ENCODE peak calls at places on chromosomes 11 and 22, in four cellular contexts. U is HS-5, K is COLO829, R is anterior cingulate cortex. Y is an unnamed sample.

GRCh38 chr11:92707173-92707619 is 262.3 kb upstream of the MTNR1B start:
- DNase-seq in K (no peak), U (no peak), R (no peak), Y (no peak)

GRCh38 chr11:2777871-2778629 is 78.3 kb upstream of the KCNQ1OT1 start:
- DNase-seq in U (no peak), R (no peak), K (no peak), Y (no peak)

GRCh38 chr22:48262596-48263430 is 1500.4 kb downstream of the TBC1D22A start:
- DNase-seq in R (no peak), U (no peak), K (no peak), Y (no peak)

GRCh38 chr22:48187272-48187855 is 1424.9 kb downstream of the TBC1D22A start:
- DNase-seq in U (no peak), R (no peak), K (no peak), Y (no peak)

GRCh38 chr11:125638315-125638714 is 13.4 kb downstream of the CHEK1 start:
- DNase-seq in U (no peak), K (no peak), R (no peak), Y (no peak)

GRCh38 chr22:44272330-44272729 is 40.4 kb downstream of the SHISAL1 start:
- DNase-seq in U (no peak), K (no peak), R (no peak), Y (peak)

GRCh38 chr11:129313588-129314288 is 61.9 kb upstream of the BARX2 start:
- DNase-seq in R (no peak), K (no peak), U (no peak), Y (no peak)

GRCh38 chr11:88543902-88544655 is 206.5 kb upstream of the CTSC start:
- DNase-seq in K (peak), R (no peak), U (peak), Y (peak)

GRCh38 chr11:94938399-94939055 is 34.8 kb downstream of the CWC15 start:
- DNase-seq in K (peak), R (no peak), U (no peak), Y (no peak)

GRCh38 chr22:46619240-46619829 is 851 bp upstream of the GRAMD4 start:
- DNase-seq in U (no peak), R (no peak), K (no peak), Y (no peak)

GRCh38 chr11:75816561-75817239 is 1.7 kb downstream of the UVRAG start:
- DNase-seq in K (no peak), U (no peak), R (no peak), Y (no peak)

GRCh38 chr22:44574057-44574456 is 76.0 kb upstream of the RTL6 start:
- DNase-seq in R (no peak), K (peak), U (peak), Y (peak)

GRCh38 chr11:110077866-110078325 is 15.3 kb upstream of the ZC3H12C start:
- DNase-seq in R (no peak), K (peak), U (no peak), Y (no peak)

GRCh38 chr22:30438559-30438958 is 13.0 kb downstream of the MTFP1 start:
- DNase-seq in K (no peak), U (no peak), R (no peak), Y (no peak)

GRCh38 chr11:41613321-41613720 is 153.9 kb upstream of the LRRC4C start:
- DNase-seq in K (no peak), R (no peak), U (no peak), Y (no peak)

Y was measured in foreskin melanocyte.